ENCODE peak calls at places on chromosomes 12 and 14, in four cellular contexts. T is esophagus muscularis mucosa, N is GM23338, P is transverse colon. G is an unnamed sample. For H3K4me1, the result is how much of the 10 kb centered on the place peaks cover.

GRCh38 chr12:51540996-51541395 is 50.0 kb upstream of the SCN8A start:
- DNase-seq in T (no peak), N (no peak), P (no peak), G (no peak)

GRCh38 chr12:33245459-33245858 is 194.2 kb downstream of the SYT10 start:
- DNase-seq in T (no peak), N (no peak), P (no peak), G (no peak)

GRCh38 chr12:82955020-82955419 is 268.3 kb downstream of the TMTC2 start:
- DNase-seq in T (no peak), N (no peak), P (no peak), G (no peak)

GRCh38 chr12:124500232-124501079 is 67.0 kb downstream of the NCOR2 start:
- DNase-seq in T (no peak), N (peak), P (no peak), G (peak)

GRCh38 chr12:94134226-94134795 is 14.1 kb upstream of the PLXNC1 start:
- DNase-seq in T (no peak), N (peak), P (no peak), G (no peak)

GRCh38 chr14:38103542-38104225 is 104.0 kb upstream of the SSTR1 start:
- DNase-seq in T (no peak), N (no peak), P (no peak), G (no peak)

GRCh38 chr12:46523863-46524770 is 151.5 kb upstream of the SLC38A2 start:
- DNase-seq in T (no peak), N (no peak), P (no peak), G (peak)

GRCh38 chr12:7994731-7995205 is 37.7 kb upstream of the FOXJ2 start:
- DNase-seq in T (no peak), N (peak), P (no peak), G (peak)

GRCh38 chr12:99249543-99249942 is 398.0 kb upstream of the GARIN6 start:
- DNase-seq in T (no peak), N (no peak), P (no peak), G (no peak)

GRCh38 chr12:116964004-116964739 is 53.4 kb downstream of the FBXW8 start:
- DNase-seq in T (no peak), N (no peak), P (no peak), G (no peak)

GRCh38 chr14:67457782-67458181 is 30.7 kb downstream of the TMEM229B start:
- DNase-seq in T (no peak), N (peak), P (no peak), G (no peak)

GRCh38 chr14:22221508-22221907 is 367.5 kb downstream of the DAD1 start:
- DNase-seq in T (no peak), N (peak), P (no peak), G (no peak)

GRCh38 chr12:3216726-3217682 is 139.8 kb downstream of the TSPAN9 start:
- DNase-seq in T (no peak), N (no peak), P (no peak), G (no peak)

GRCh38 chr14:69366069-69366468 is 32.0 kb downstream of the ERH start:
- DNase-seq in T (no peak), N (no peak), P (no peak), G (no peak)

GRCh38 chr14:40760703-40761102 is 846.0 kb upstream of the LRFN5 start:
- DNase-seq in T (no peak), N (no peak), P (no peak), G (no peak)

GRCh38 chr14:56730468-56731145 is 79.7 kb downstream of the OTX2 start:
- DNase-seq in T (no peak), N (peak), P (no peak), G (no peak)

GRCh38 chr12:96233168-96233567 is 39.0 kb downstream of the ELK3 start:
- DNase-seq in T (no peak), N (no peak), P (no peak), G (no peak)

GRCh38 chr14:84496677-84497076 is 1033.3 kb upstream of the FLRT2 start:
- DNase-seq in T (no peak), N (no peak), P (no peak), G (no peak)

GRCh38 chr12:70652451-70652850 is 15.2 kb upstream of the PTPRB start:
- DNase-seq in T (no peak), N (no peak), P (no peak), G (no peak)

GRCh38 chr12:39145175-39145999 is 240.0 kb upstream of the CPNE8 start:
- DNase-seq in T (no peak), N (peak), P (peak), G (no peak)

GRCh38 chr14:36254020-36254614 is 66.3 kb downstream of the MBIP start:
- DNase-seq in T (no peak), N (peak), P (no peak), G (no peak)

GRCh38 chr12:38515912-38516311 is 199.3 kb downstream of the ALG10B start:
- DNase-seq in T (no peak), N (no peak), P (no peak), G (no peak)

GRCh38 chr12:45284096-45284901 is 68.4 kb downstream of the ANO6 start:
- DNase-seq in T (no peak), N (peak), P (no peak), G (peak)

GRCh38 chr14:105335735-105336476 is 21.4 kb downstream of the PACS2 start:
- DNase-seq in T (no peak), N (no peak), P (no peak), G (no peak)

GRCh38 chr14:68177728-68178127 is 358.1 kb downstream of the RAD51B start:
- DNase-seq in T (no peak), N (no peak), P (no peak), G (no peak)

GRCh38 chr12:79934309-79935020 is 432 bp downstream of the PPP1R12A start:
- DNase-seq in T (peak), N (peak), P (no peak), G (no peak)

GRCh38 chr12:86712425-86712843 is 456.2 kb upstream of the MGAT4C start:
- DNase-seq in T (no peak), N (no peak), P (no peak), G (peak)

GRCh38 chr12:113241191-113242017 is 20.1 kb downstream of the TPCN1 start:
- DNase-seq in T (no peak), N (no peak), P (peak), G (peak)

GRCh38 chr12:119176267-119177055 is 2.3 kb upstream of the HSPB8 start:
- DNase-seq in T (peak), N (peak), P (peak), G (peak)

GRCh38 chr12:948238-948637 is 1.3 kb downstream of the RAD52 start:
- DNase-seq in T (no peak), N (no peak), P (peak), G (no peak)

GRCh38 chr12:96198970-96199369 is 4.8 kb downstream of the ELK3 start:
- DNase-seq in T (no peak), N (no peak), P (no peak), G (no peak)

GRCh38 chr12:57511161-57511560 is 9.2 kb downstream of the DDIT3 start:
- DNase-seq in T (no peak), N (no peak), P (no peak), G (no peak)

GRCh38 chr12:107411792-107412535 is 273.6 kb upstream of the PWP1 start:
- DNase-seq in T (no peak), N (no peak), P (no peak), G (no peak)

GRCh38 chr14:94122438-94122837 is 7.0 kb downstream of the IFI27L2 start:
- DNase-seq in T (no peak), N (no peak), P (no peak), G (no peak)

GRCh38 chr14:94121485-94121884 is 7.9 kb downstream of the IFI27L2 start:
- DNase-seq in T (no peak), N (no peak), P (no peak), G (no peak)

GRCh38 chr14:94119071-94119470 is 8.5 kb downstream of the IFI27 start:
- DNase-seq in T (no peak), N (no peak), P (no peak), G (no peak)

GRCh38 chr14:94123296-94123695 is 6.1 kb downstream of the IFI27L2 start:
- DNase-seq in T (no peak), N (no peak), P (no peak), G (no peak)

DNA sequence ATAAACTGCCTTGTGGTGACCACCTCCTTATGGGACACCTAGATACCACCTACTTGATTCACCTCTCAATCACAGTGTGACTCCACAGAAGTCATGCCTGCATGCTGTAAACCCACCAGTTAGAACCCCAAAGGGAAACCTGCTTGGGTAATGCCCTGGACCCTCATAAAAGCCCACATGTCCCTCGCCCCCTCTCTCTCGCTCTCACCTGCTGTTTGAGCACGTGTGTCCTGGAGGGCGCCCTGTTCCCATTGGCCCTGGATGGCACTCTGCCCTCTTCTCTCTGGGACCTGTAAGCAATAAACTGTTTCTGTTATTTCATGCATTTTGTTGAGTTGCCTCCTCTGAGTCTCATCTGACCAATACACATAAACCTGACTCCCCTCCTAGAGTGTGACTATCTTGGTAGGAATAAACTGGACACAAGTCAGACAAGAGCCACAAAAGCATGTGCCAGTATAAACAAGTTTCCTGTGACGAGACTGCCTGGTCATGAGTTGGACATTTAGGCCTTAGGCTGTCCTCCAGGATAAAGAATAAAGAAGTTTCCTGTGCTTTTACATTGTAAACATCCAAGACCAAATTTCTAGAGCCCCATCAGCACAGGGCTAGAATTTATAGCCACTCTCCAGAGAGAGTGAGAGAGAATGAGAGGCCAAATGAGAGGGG is 8.6 kb downstream of the IFI27L2 start:
- DNase-seq in T (no peak), N (no peak), P (no peak), G (no peak)
- TF ChIP-seq CTCF in T (no peak), N (no peak), P (no peak), G (no peak)

DNA sequence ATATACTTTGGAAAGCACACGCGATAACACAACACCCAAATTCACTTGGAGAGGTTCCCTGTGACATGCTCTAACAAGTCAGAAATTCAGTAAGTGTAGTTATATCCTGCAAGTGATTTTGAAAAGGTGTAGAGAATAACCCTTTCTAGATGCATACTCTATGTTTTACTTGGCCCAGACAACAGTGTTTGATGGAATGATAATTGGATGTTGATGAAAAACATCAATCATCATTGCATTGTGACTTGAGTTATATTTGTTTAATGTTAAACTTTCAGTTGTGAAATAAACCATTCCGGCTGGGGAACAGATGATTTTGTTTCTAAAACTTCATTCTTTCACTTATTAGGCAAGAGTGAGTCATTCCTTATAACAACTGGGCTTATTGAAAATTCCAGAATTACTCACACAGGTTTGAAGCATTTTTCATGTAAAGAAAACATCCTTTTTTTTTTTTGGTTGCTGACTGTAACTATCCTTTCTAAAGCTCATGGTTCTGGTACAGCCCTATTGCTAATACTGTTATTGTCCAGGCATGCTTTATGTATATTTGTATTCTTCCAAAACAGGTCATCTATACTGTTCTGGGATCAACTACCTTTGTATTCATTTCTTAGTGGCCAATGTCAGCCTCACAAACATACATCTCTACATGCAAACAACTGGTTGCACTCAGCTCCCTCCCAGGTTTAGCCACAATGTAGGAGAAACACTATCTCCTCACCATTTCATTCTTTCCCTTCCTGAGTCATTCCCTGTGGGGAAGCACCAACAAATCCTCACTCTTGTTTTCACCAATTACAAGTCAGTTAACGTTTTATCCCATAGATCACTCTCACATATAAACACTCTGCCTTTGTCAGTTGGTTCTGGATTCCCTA is 121.2 kb upstream of the LRIG3 start:
- DNase-seq in T (no peak), N (no peak), P (no peak), G (no peak)
- H3K4me1 ChIP-seq in T (under half), N (under half), P (under half), G (under half)

GRCh38 chr12:12891646-12892355 is 439 bp downstream of the GPRC5A start:
- DNase-seq in T (no peak), N (no peak), P (no peak), G (no peak)
- H3K4me3 ChIP-seq in T (peak), N (peak), P (peak), G (peak)

GRCh38 chr14:74531467-74531866 is 37.9 kb downstream of the ISCA2 start:
- DNase-seq in T (no peak), N (peak), P (peak), G (peak)
- TF ChIP-seq CTCF in T (no peak), N (peak), P (no peak), G (no peak)

GRCh38 chr14:95495538-95496025 is 20.9 kb downstream of the SYNE3 start:
- DNase-seq in T (no peak), N (no peak), P (peak), G (no peak)
- H3K4me1 ChIP-seq in T (under half), N (under half), P (under half), G (half or more)